ENCODE peak calls at places on chromosomes 2 and 18, in five cellular contexts. One of them, this sample, is unnamed. For H3K4me1 and H3K27me3, the result is how much of the 10 kb centered on the place peaks cover.

GRCh38 chr2:136126021-136126420 is 8.1 kb upstream of the CXCR4 start:
- DNase-seq in neural progenitor cell: peak
- DNase-seq in heart left ventricle: no peak
- DNase-seq in IMR-90: no peak
- DNase-seq in tibial nerve: no peak
- DNase-seq in this sample: no peak

GRCh38 chr18:21548647-21549046 is 51.9 kb downstream of the ESCO1 start:
- DNase-seq in neural progenitor cell: no peak
- DNase-seq in heart left ventricle: no peak
- DNase-seq in IMR-90: no peak
- DNase-seq in tibial nerve: no peak
- DNase-seq in this sample: no peak

GRCh38 chr2:132562245-132562644 is 107.8 kb downstream of the LYPD1 start:
- DNase-seq in neural progenitor cell: no peak
- DNase-seq in heart left ventricle: no peak
- DNase-seq in IMR-90: peak
- DNase-seq in tibial nerve: no peak
- DNase-seq in this sample: no peak

GRCh38 chr2:223887127-223887526 is 49.7 kb upstream of the AP1S3 start:
- DNase-seq in neural progenitor cell: no peak
- DNase-seq in heart left ventricle: no peak
- DNase-seq in IMR-90: peak
- DNase-seq in tibial nerve: no peak
- DNase-seq in this sample: no peak

GRCh38 chr2:634670-635395 is 42.4 kb downstream of the TMEM18 start:
- DNase-seq in neural progenitor cell: no peak
- DNase-seq in heart left ventricle: no peak
- DNase-seq in IMR-90: no peak
- DNase-seq in tibial nerve: no peak
- DNase-seq in this sample: no peak

GRCh38 chr2:115303-115702 is 69.0 kb upstream of the FAM110C start:
- DNase-seq in neural progenitor cell: no peak
- DNase-seq in heart left ventricle: no peak
- DNase-seq in IMR-90: no peak
- DNase-seq in tibial nerve: no peak
- DNase-seq in this sample: no peak

GRCh38 chr18:63065172-63065571 is 254.4 kb downstream of the BCL2 start:
- DNase-seq in neural progenitor cell: no peak
- DNase-seq in heart left ventricle: no peak
- DNase-seq in IMR-90: no peak
- DNase-seq in tibial nerve: no peak
- DNase-seq in this sample: no peak

GRCh38 chr18:13218376-13219011 is at the start of gene LDLRAD4:
- DNase-seq in neural progenitor cell: peak
- DNase-seq in heart left ventricle: peak
- DNase-seq in IMR-90: no peak
- DNase-seq in tibial nerve: no peak
- DNase-seq in this sample: peak

GRCh38 chr2:149145314-149146295 is 107.1 kb downstream of the LYPD6B start:
- DNase-seq in neural progenitor cell: no peak
- DNase-seq in heart left ventricle: no peak
- DNase-seq in IMR-90: no peak
- DNase-seq in tibial nerve: no peak
- DNase-seq in this sample: no peak

GRCh38 chr2:159126653-159127052 is 158.2 kb downstream of the TANC1 start:
- DNase-seq in neural progenitor cell: no peak
- DNase-seq in heart left ventricle: no peak
- DNase-seq in IMR-90: peak
- DNase-seq in tibial nerve: no peak
- DNase-seq in this sample: no peak

GRCh38 chr2:60533114-60534033 is 20.1 kb downstream of the BCL11A start:
- DNase-seq in neural progenitor cell: no peak
- DNase-seq in heart left ventricle: no peak
- DNase-seq in IMR-90: peak
- DNase-seq in tibial nerve: no peak
- DNase-seq in this sample: no peak

GRCh38 chr18:58113337-58113736 is 69.3 kb downstream of the NEDD4L start:
- DNase-seq in neural progenitor cell: no peak
- DNase-seq in heart left ventricle: no peak
- DNase-seq in IMR-90: no peak
- DNase-seq in tibial nerve: no peak
- DNase-seq in this sample: no peak

GRCh38 chr18:72866901-72867701 is 686 bp downstream of the NETO1 start:
- DNase-seq in neural progenitor cell: peak
- DNase-seq in heart left ventricle: no peak
- DNase-seq in IMR-90: no peak
- DNase-seq in tibial nerve: no peak
- DNase-seq in this sample: no peak

GRCh38 chr18:46732801-46733200 is 24.1 kb downstream of the ST8SIA5 start:
- DNase-seq in neural progenitor cell: no peak
- DNase-seq in heart left ventricle: no peak
- DNase-seq in IMR-90: no peak
- DNase-seq in tibial nerve: no peak
- DNase-seq in this sample: no peak

GRCh38 chr2:60899230-60899891 is 18.0 kb downstream of the REL start:
- DNase-seq in neural progenitor cell: no peak
- DNase-seq in heart left ventricle: no peak
- DNase-seq in IMR-90: no peak
- DNase-seq in tibial nerve: no peak
- DNase-seq in this sample: no peak

GRCh38 chr2:90209806-90210205 is 1518.3 kb downstream of the RPIA start:
- DNase-seq in neural progenitor cell: no peak
- DNase-seq in heart left ventricle: no peak
- DNase-seq in IMR-90: no peak
- DNase-seq in tibial nerve: no peak
- DNase-seq in this sample: no peak

GRCh38 chr2:75424936-75425619 is 135.7 kb downstream of the EVA1A start:
- DNase-seq in neural progenitor cell: peak
- DNase-seq in heart left ventricle: no peak
- DNase-seq in IMR-90: peak
- DNase-seq in tibial nerve: no peak
- DNase-seq in this sample: no peak

GRCh38 chr2:65069425-65069824 is 13.2 kb downstream of the CEP68 start:
- DNase-seq in neural progenitor cell: no peak
- DNase-seq in heart left ventricle: no peak
- DNase-seq in IMR-90: no peak
- DNase-seq in tibial nerve: no peak
- DNase-seq in this sample: no peak

GRCh38 chr18:25650201-25650941 is 298.4 kb upstream of the ZNF521 start:
- DNase-seq in neural progenitor cell: peak
- DNase-seq in heart left ventricle: no peak
- DNase-seq in IMR-90: peak
- DNase-seq in tibial nerve: no peak
- DNase-seq in this sample: no peak
- H3K4me3 ChIP-seq in neural progenitor cell: no peak
- H3K4me3 ChIP-seq in heart left ventricle: no peak
- H3K4me3 ChIP-seq in IMR-90: no peak
- H3K4me3 ChIP-seq in tibial nerve: no peak
- H3K4me3 ChIP-seq in this sample: no peak

GRCh38 chr2:9649261-9649660 is 18.5 kb upstream of the YWHAQ start:
- DNase-seq in neural progenitor cell: no peak
- DNase-seq in heart left ventricle: no peak
- DNase-seq in IMR-90: no peak
- DNase-seq in tibial nerve: no peak
- DNase-seq in this sample: no peak
- H3K4me1 ChIP-seq in neural progenitor cell: under half
- H3K4me1 ChIP-seq in heart left ventricle: under half
- H3K4me1 ChIP-seq in IMR-90: under half
- H3K4me1 ChIP-seq in tibial nerve: under half
- H3K4me1 ChIP-seq in this sample: under half

GRCh38 chr18:36652503-36652902 is 176.3 kb downstream of the TPGS2 start:
- DNase-seq in neural progenitor cell: no peak
- DNase-seq in heart left ventricle: no peak
- DNase-seq in IMR-90: no peak
- DNase-seq in tibial nerve: no peak
- DNase-seq in this sample: no peak
- H3K27me3 ChIP-seq in neural progenitor cell: under half
- H3K27me3 ChIP-seq in heart left ventricle: under half
- H3K27me3 ChIP-seq in IMR-90: under half
- H3K27me3 ChIP-seq in tibial nerve: under half
- H3K27me3 ChIP-seq in this sample: under half

GRCh38 chr18:2536063-2536462 is 35.2 kb downstream of the METTL4 start:
- DNase-seq in neural progenitor cell: no peak
- DNase-seq in heart left ventricle: no peak
- DNase-seq in IMR-90: no peak
- DNase-seq in tibial nerve: no peak
- DNase-seq in this sample: no peak

GRCh38 chr18:2538844-2539243 is 32.5 kb downstream of the METTL4 start:
- DNase-seq in neural progenitor cell: no peak
- DNase-seq in heart left ventricle: no peak
- DNase-seq in IMR-90: no peak
- DNase-seq in tibial nerve: no peak
- DNase-seq in this sample: no peak

GRCh38 chr18:2538236-2538635 is 33.1 kb downstream of the METTL4 start:
- DNase-seq in neural progenitor cell: no peak
- DNase-seq in heart left ventricle: no peak
- DNase-seq in IMR-90: no peak
- DNase-seq in tibial nerve: no peak
- DNase-seq in this sample: no peak

GRCh38 chr18:2536493-2536892 is 34.8 kb downstream of the METTL4 start:
- DNase-seq in neural progenitor cell: no peak
- DNase-seq in heart left ventricle: no peak
- DNase-seq in IMR-90: peak
- DNase-seq in tibial nerve: no peak
- DNase-seq in this sample: no peak

DNA sequence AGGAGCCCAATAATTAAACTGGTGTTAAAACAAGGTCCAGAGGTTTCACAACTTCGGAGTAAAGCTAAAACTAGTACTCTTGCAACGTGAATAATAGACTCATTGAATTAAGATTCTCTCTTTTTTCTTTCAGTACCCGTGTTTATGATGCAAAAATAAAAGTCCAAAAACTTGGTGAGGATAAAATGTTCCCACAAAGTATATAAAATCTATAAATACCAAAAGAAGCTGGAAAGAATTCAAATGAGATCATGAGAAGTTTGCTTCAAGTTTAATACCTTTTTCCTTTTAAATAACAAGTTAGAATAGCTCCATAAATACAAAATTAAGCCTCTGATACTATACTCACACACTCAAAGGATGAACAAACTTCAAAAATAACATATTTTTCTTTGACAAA is 34.0 kb downstream of the METTL4 start:
- DNase-seq in neural progenitor cell: no peak
- DNase-seq in heart left ventricle: no peak
- DNase-seq in IMR-90: no peak
- DNase-seq in tibial nerve: no peak
- DNase-seq in this sample: no peak
- H3K4me3 ChIP-seq in neural progenitor cell: no peak
- H3K4me3 ChIP-seq in heart left ventricle: no peak
- H3K4me3 ChIP-seq in IMR-90: no peak
- H3K4me3 ChIP-seq in tibial nerve: no peak
- H3K4me3 ChIP-seq in this sample: no peak

DNA sequence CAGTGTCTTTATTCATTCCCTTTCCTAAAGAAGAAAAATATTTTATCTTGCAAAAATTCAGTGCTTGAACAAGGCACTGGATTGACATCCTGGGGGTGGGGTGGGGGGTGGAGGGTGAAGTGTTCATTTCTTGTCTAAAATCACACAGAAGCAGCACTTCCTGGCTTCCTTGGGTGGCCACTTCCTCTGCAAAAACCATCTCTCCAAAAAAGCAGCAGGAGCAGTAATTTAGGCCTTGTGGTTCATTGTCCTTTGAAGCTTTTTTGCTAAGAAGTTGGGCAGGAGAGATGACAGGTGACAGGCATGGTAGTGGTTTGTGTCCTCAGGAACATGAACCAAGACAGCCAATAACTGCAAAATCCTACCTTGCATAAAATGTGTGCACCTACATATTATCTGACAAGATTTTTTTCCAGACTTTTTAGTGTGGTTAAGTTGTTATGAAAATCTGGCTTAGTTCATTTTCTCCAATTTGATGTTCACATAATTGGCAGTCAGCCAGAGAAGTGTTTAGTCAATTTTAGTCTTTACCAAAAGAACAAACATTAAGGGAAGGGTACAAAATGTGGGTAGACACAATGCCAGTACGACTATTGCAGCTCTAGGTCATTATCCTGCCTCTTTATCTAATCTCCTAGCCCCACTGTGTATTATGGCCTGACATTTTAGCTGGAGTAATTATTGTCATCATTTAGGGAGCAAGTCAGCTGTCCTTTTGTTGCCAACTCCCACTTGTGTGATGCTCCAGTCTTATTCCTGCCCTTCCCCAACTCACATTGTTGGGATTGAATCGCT is 177.1 kb downstream of the MYO3B start:
- DNase-seq in neural progenitor cell: no peak
- DNase-seq in heart left ventricle: no peak
- DNase-seq in IMR-90: no peak
- DNase-seq in tibial nerve: no peak
- DNase-seq in this sample: no peak
- H3K4me1 ChIP-seq in neural progenitor cell: half or more
- H3K4me1 ChIP-seq in heart left ventricle: under half
- H3K4me1 ChIP-seq in IMR-90: under half
- H3K4me1 ChIP-seq in tibial nerve: under half
- H3K4me1 ChIP-seq in this sample: under half

GRCh38 chr2:86330015-86330414 is 7.4 kb downstream of the REEP1 start:
- DNase-seq in neural progenitor cell: no peak
- DNase-seq in heart left ventricle: no peak
- DNase-seq in IMR-90: no peak
- DNase-seq in tibial nerve: no peak
- DNase-seq in this sample: no peak

GRCh38 chr2:86335865-86336321 is 1.5 kb downstream of the REEP1 start:
- DNase-seq in neural progenitor cell: peak
- DNase-seq in heart left ventricle: no peak
- DNase-seq in IMR-90: no peak
- DNase-seq in tibial nerve: no peak
- DNase-seq in this sample: no peak

GRCh38 chr2:86331391-86331790 is 6.0 kb downstream of the REEP1 start:
- DNase-seq in neural progenitor cell: no peak
- DNase-seq in heart left ventricle: no peak
- DNase-seq in IMR-90: no peak
- DNase-seq in tibial nerve: no peak
- DNase-seq in this sample: no peak

GRCh38 chr2:86333378-86333777 is 4.0 kb downstream of the REEP1 start:
- DNase-seq in neural progenitor cell: no peak
- DNase-seq in heart left ventricle: no peak
- DNase-seq in IMR-90: no peak
- DNase-seq in tibial nerve: no peak
- DNase-seq in this sample: no peak

GRCh38 chr2:86332654-86333053 is 4.8 kb downstream of the REEP1 start:
- DNase-seq in neural progenitor cell: no peak
- DNase-seq in heart left ventricle: no peak
- DNase-seq in IMR-90: no peak
- DNase-seq in tibial nerve: no peak
- DNase-seq in this sample: no peak
- H3K27me3 ChIP-seq in neural progenitor cell: under half
- H3K27me3 ChIP-seq in heart left ventricle: under half
- H3K27me3 ChIP-seq in IMR-90: under half
- H3K27me3 ChIP-seq in tibial nerve: under half
- H3K27me3 ChIP-seq in this sample: under half